ENCODE peak calls at places on chromosome 6, in five cellular contexts. E is hepatocyte, B is HCT116, P is A549, K is tibial artery. F is an unnamed sample.

GRCh38 chr6:17305219-17306001 is 24.2 kb downstream of the RBM24 start:
- DNase-seq in E (no peak), B (no peak), P (no peak), K (no peak), F (no peak)

GRCh38 chr6:22575190-22575589 is 5.8 kb downstream of the HDGFL1 start:
- DNase-seq in E (no peak), B (no peak), P (no peak), K (no peak), F (no peak)

GRCh38 chr6:12367412-12367811 is 77.3 kb downstream of the EDN1 start:
- DNase-seq in E (no peak), B (no peak), P (no peak), K (no peak), F (no peak)

GRCh38 chr6:10838794-10839333 is 525 bp upstream of the MAK start:
- DNase-seq in E (no peak), B (no peak), P (no peak), K (no peak), F (no peak)

GRCh38 chr6:147322299-147323162 is 118.3 kb downstream of the STXBP5 start:
- DNase-seq in E (no peak), B (no peak), P (no peak), K (no peak), F (no peak)

GRCh38 chr6:164166996-164167395 is 752.5 kb downstream of the QKI start:
- DNase-seq in E (no peak), B (no peak), P (no peak), K (no peak), F (no peak)

GRCh38 chr6:73823046-73823735 is 127.2 kb downstream of the CD109 start:
- DNase-seq in E (no peak), B (no peak), P (no peak), K (no peak), F (no peak)

GRCh38 chr6:8830794-8831193 is 395.4 kb upstream of the SLC35B3 start:
- DNase-seq in E (no peak), B (no peak), P (no peak), K (no peak), F (no peak)

GRCh38 chr6:167744681-167745659 is 81.7 kb upstream of the AFDN start:
- DNase-seq in E (peak; percentile 42), B (no peak), P (no peak), K (no peak), F (no peak)

GRCh38 chr6:135173242-135173988 is 7.7 kb upstream of the MYB start:
- DNase-seq in E (no peak), B (no peak), P (no peak), K (no peak), F (peak; percentile 37)

GRCh38 chr6:38776515-38776914 is 61.4 kb downstream of the DNAH8 start:
- DNase-seq in E (no peak), B (no peak), P (no peak), K (no peak), F (no peak)

GRCh38 chr6:79895382-79896100 is 51.8 kb downstream of the ELOVL4 start:
- DNase-seq in E (no peak), B (no peak), P (no peak), K (no peak), F (no peak)

GRCh38 chr6:116616757-116617093 is 446 bp downstream of the RSPH4A start:
- DNase-seq in E (peak; percentile 36), B (no peak), P (peak; percentile 7), K (no peak), F (peak; percentile 11)

F was measured in BE2C.